ENCODE peak calls at places on chromosomes 16 and 17, in nine cellular contexts. L, M, I, W, Y, O, R, E and G are unnamed samples.

GRCh38 chr17:36643086-36643685 is 41.8 kb downstream of the MRM1 start:
- DNase-seq in O (no peak), R (no peak), L (no peak), W (no peak), Y (no peak), I (no peak), M (no peak), E (no peak), G (no peak)

GRCh38 chr16:46715769-46716305 is 26.4 kb downstream of the ORC6 start:
- DNase-seq in R (peak; percentile 37), L (no peak), E (no peak), O (no peak), M (no peak), Y (peak; percentile 14), W (no peak), I (no peak), G (no peak)

GRCh38 chr16:54466233-54466632 is 179.6 kb upstream of the IRX3 start:
- DNase-seq in Y (no peak), L (no peak), W (no peak), O (no peak), R (no peak), I (no peak), M (no peak), E (no peak), G (no peak)

GRCh38 chr17:2271985-2272702 is 31.4 kb downstream of the SMG6 start:
- DNase-seq in Y (no peak), O (no peak), M (no peak), E (no peak), I (no peak), L (no peak), W (no peak), R (no peak), G (no peak)

GRCh38 chr16:19872935-19873334 is 11.7 kb downstream of the GPRC5B start:
- DNase-seq in I (no peak), Y (no peak), E (no peak), M (no peak), W (no peak), L (no peak), R (no peak), O (no peak), G (no peak)

GRCh38 chr17:40345161-40346034 is 19.1 kb downstream of the GJD3 start:
- DNase-seq in Y (peak; percentile 38), W (peak; percentile 91), R (peak; percentile 74), M (no peak), I (peak; percentile 51), O (peak; percentile 90), E (peak; percentile 81), L (peak; percentile 87), G (peak; percentile 53)

GRCh38 chr16:67436640-67437193 is 5.8 kb downstream of the HSD11B2 start:
- DNase-seq in O (no peak), I (no peak), E (no peak), W (no peak), Y (no peak), M (no peak), R (no peak), L (no peak), G (no peak)

GRCh38 chr16:82874251-82874650 is 247.5 kb downstream of the CDH13 start:
- DNase-seq in R (no peak), I (no peak), W (no peak), E (peak; percentile 31), M (no peak), L (no peak), Y (no peak), O (no peak), G (no peak)

GRCh38 chr17:80891096-80892018 is 100.3 kb upstream of the CHMP6 start:
- DNase-seq in W (peak; percentile 22), M (peak; percentile 29), Y (peak; percentile 92), R (peak; percentile 40), L (no peak), E (peak; percentile 58), O (peak; percentile 65), I (peak; percentile 94), G (peak; percentile 75)

GRCh38 chr17:50338645-50339044 is 7.3 kb upstream of the XYLT2 start:
- DNase-seq in M (no peak), Y (no peak), R (no peak), L (no peak), W (no peak), E (no peak), I (no peak), O (no peak), G (no peak)

GRCh38 chr17:78104540-78104941 is 24.0 kb downstream of the TMC6 start:
- DNase-seq in L (no peak), R (no peak), O (peak; percentile 73), W (no peak), E (no peak), I (no peak), Y (no peak), M (no peak), G (no peak)

GRCh38 chr17:39668141-39668924 is at the start of gene PNMT:
- DNase-seq in W (peak; percentile 81), O (peak; percentile 91), E (peak; percentile 42), Y (peak; percentile 42), R (peak; percentile 82), M (no peak), L (peak; percentile 88), I (peak; percentile 39), G (peak; percentile 59)

GRCh38 chr16:87895641-87896141 is 26.4 kb upstream of the SLC7A5 start:
- DNase-seq in O (no peak), M (no peak), E (no peak), R (no peak), L (no peak), I (peak; percentile 52), W (peak; percentile 34), Y (peak; percentile 80), G (peak; percentile 57)

GRCh38 chr16:67403976-67404555 is 10.8 kb upstream of the TPPP3 start:
- DNase-seq in M (no peak), W (no peak), E (no peak), L (no peak), R (no peak), O (no peak), Y (no peak), I (no peak), G (no peak)

GRCh38 chr17:74085434-74085833 is 118.0 kb upstream of the RPL38 start:
- DNase-seq in W (no peak), Y (peak; percentile 12), O (no peak), M (no peak), E (no peak), L (no peak), I (no peak), R (no peak), G (no peak)

GRCh38 chr17:28145348-28145747 is 102.9 kb downstream of the NLK start:
- DNase-seq in E (peak; percentile 8), W (no peak), L (no peak), O (no peak), I (peak; percentile 29), M (no peak), R (no peak), Y (peak; percentile 20), G (peak; percentile 51)

GRCh38 chr17:45906237-45906636 is 11.9 kb downstream of the MAPT start:
- DNase-seq in R (no peak), I (no peak), W (no peak), M (no peak), Y (no peak), L (no peak), O (no peak), E (no peak), G (no peak)

GRCh38 chr17:37710344-37710886 is 34.4 kb downstream of the HNF1B start:
- DNase-seq in W (peak; percentile 94), O (no peak), E (peak; percentile 5), Y (peak; percentile 28), I (peak; percentile 62), L (no peak), R (no peak), M (no peak), G (peak; percentile 78)

GRCh38 chr17:48148029-48148759 is 40.6 kb downstream of the SNX11 start:
- DNase-seq in O (no peak), R (no peak), W (no peak), M (no peak), E (no peak), I (no peak), L (no peak), Y (no peak), G (no peak)

GRCh38 chr16:89111263-89111662 is 17.6 kb downstream of the ACSF3 start:
- DNase-seq in R (no peak), I (no peak), Y (no peak), L (no peak), O (peak; percentile 57), W (no peak), M (no peak), E (no peak), G (no peak)
- TF ChIP-seq CTCF in R (no peak), I (no peak), Y (no peak), L (no peak), O (no peak), W (no peak), M (no peak), E (no peak), G (no peak)

GRCh38 chr17:76262732-76263344 is 2.3 kb upstream of the UBALD2 start:
- DNase-seq in E (no peak), Y (no peak), R (peak; percentile 27), M (no peak), W (peak; percentile 84), I (no peak), L (no peak), O (peak; percentile 82), G (no peak)

GRCh38 chr17:76264755-76265623 is at the start of gene UBALD2:
- DNase-seq in I (peak; percentile 100), M (peak; percentile 100), L (peak; percentile 98), O (peak; percentile 98), R (peak; percentile 100), E (peak; percentile 100), W (peak; percentile 99), Y (peak; percentile 100), G (peak; percentile 100)

GRCh38 chr17:76265624-76266243 is 586 bp downstream of the UBALD2 start:
- DNase-seq in E (peak; percentile 52), Y (no peak), L (peak; percentile 80), W (peak; percentile 62), O (peak; percentile 92), I (peak; percentile 30), R (peak; percentile 69), M (no peak), G (peak; percentile 75)

GRCh38 chr17:76264425-76264754 is 758 bp upstream of the UBALD2 start:
- DNase-seq in I (no peak), L (no peak), E (no peak), Y (no peak), R (no peak), W (no peak), O (no peak), M (no peak), G (no peak)

GRCh38 chr17:76263896-76264295 is 1.3 kb upstream of the UBALD2 start:
- DNase-seq in O (no peak), E (no peak), W (no peak), Y (no peak), R (no peak), M (no peak), L (no peak), I (no peak), G (no peak)
- H3K4me3 ChIP-seq in O (no peak overlapping the region), E (no peak overlapping the region), W (no peak overlapping the region), Y (no peak overlapping the region), R (no peak overlapping the region), M (no peak overlapping the region), L (no peak overlapping the region), I (no peak overlapping the region), G (no peak overlapping the region)

GRCh38 chr17:68640601-68641000 is 39.4 kb upstream of the FAM20A start:
- DNase-seq in M (no peak), L (no peak), Y (no peak), O (no peak), I (no peak), E (peak; percentile 58), R (no peak), W (no peak), G (no peak)
- TF ChIP-seq CTCF in M (no peak), L (no peak), Y (no peak), O (no peak), I (no peak), E (no peak), R (no peak), W (no peak), G (no peak)

GRCh38 chr17:8227238-8227581 is 16.8 kb upstream of the AURKB start:
- DNase-seq in W (no peak), E (no peak), Y (no peak), O (no peak), M (no peak), L (no peak), R (no peak), I (no peak), G (no peak)
- H3K4me3 ChIP-seq in W (peak overlapping the region; percentile 17), E (peak overlapping the region; percentile 59), Y (peak overlapping the region; percentile 8), O (peak overlapping the region; percentile 22), M (peak overlapping the region; percentile 56), L (peak overlapping the region; percentile 21), R (peak overlapping the region; percentile 55), I (peak overlapping the region; percentile 43), G (no peak overlapping the region)